ENCODE peak calls at places on chromosomes 13 and 19, in four cellular contexts. O is nephron progenitor cell; S is colonic mucosa; B is CD8-positive, alpha-beta T cell. Q is an unnamed sample.
A peak's percentile ranks its signal among the peaks of the same experiment; 100 is the strongest.

GRCh38 chr13:101512650-101513049 is 60.2 kb downstream of the ITGBL1 start:
- DNase-seq in O (no peak), S (no peak), B (no peak), Q (no peak)

GRCh38 chr13:73119612-73120011 is 60.8 kb downstream of the KLF5 start:
- DNase-seq in O (no peak), S (no peak), B (no peak), Q (no peak)

GRCh38 chr13:113926951-113927660 is 46.8 kb downstream of the C13orf46 start:
- DNase-seq in O (no peak), S (no peak), B (no peak), Q (no peak)

GRCh38 chr19:11205939-11206570 is 8.7 kb upstream of the KANK2 start:
- DNase-seq in O (no peak), S (no peak), B (no peak), Q (no peak)

GRCh38 chr19:48644839-48645651 is 942 bp downstream of the CA11 start:
- DNase-seq in O (peak; percentile 74), S (peak; percentile 75), B (peak; percentile 75), Q (peak; percentile 72)

GRCh38 chr13:33153421-33154381 is 131.9 kb downstream of the STARD13 start:
- DNase-seq in O (peak; percentile 38), S (no peak), B (no peak), Q (no peak)

GRCh38 chr19:55464669-55465068 is at the start of gene C19orf85:
- DNase-seq in O (no peak), S (no peak), B (no peak), Q (no peak)

GRCh38 chr13:48411281-48412099 is 1.4 kb downstream of the LPAR6 start:
- DNase-seq in O (no peak), S (peak; percentile 33), B (no peak), Q (no peak)

GRCh38 chr19:7215176-7215575 is 79.0 kb downstream of the INSR start:
- DNase-seq in O (no peak), S (no peak), B (no peak), Q (no peak)

GRCh38 chr13:43785681-43786471 is 896 bp downstream of the ENOX1 start:
- DNase-seq in O (peak; percentile 72), S (peak; percentile 71), B (no peak), Q (peak; percentile 76)

GRCh38 chr13:109182777-109183465 is 553.5 kb downstream of the MYO16 start:
- DNase-seq in O (no peak), S (no peak), B (no peak), Q (no peak)

GRCh38 chr13:45951724-45952123 is 100.2 kb upstream of the SIAH3 start:
- DNase-seq in O (no peak), S (no peak), B (no peak), Q (no peak)

GRCh38 chr13:26376430-26376829 is 122.5 kb downstream of the CDK8 start:
- DNase-seq in O (no peak), S (no peak), B (no peak), Q (no peak)

GRCh38 chr19:2731181-2732117 is 8.4 kb downstream of the SLC39A3 start:
- DNase-seq in O (no peak), S (no peak), B (no peak), Q (no peak)

GRCh38 chr13:113860579-113861432 is 3.1 kb downstream of the GAS6 start:
- DNase-seq in O (peak; percentile 51), S (peak; percentile 90), B (no peak), Q (no peak)

GRCh38 chr19:7112675-7113074 is 43.2 kb downstream of the ZNF557 start:
- DNase-seq in O (no peak), S (no peak), B (no peak), Q (no peak)

GRCh38 chr13:111267784-111268183 is 52.7 kb upstream of the TEX29 start:
- DNase-seq in O (no peak), S (no peak), B (no peak), Q (no peak)

DNA sequence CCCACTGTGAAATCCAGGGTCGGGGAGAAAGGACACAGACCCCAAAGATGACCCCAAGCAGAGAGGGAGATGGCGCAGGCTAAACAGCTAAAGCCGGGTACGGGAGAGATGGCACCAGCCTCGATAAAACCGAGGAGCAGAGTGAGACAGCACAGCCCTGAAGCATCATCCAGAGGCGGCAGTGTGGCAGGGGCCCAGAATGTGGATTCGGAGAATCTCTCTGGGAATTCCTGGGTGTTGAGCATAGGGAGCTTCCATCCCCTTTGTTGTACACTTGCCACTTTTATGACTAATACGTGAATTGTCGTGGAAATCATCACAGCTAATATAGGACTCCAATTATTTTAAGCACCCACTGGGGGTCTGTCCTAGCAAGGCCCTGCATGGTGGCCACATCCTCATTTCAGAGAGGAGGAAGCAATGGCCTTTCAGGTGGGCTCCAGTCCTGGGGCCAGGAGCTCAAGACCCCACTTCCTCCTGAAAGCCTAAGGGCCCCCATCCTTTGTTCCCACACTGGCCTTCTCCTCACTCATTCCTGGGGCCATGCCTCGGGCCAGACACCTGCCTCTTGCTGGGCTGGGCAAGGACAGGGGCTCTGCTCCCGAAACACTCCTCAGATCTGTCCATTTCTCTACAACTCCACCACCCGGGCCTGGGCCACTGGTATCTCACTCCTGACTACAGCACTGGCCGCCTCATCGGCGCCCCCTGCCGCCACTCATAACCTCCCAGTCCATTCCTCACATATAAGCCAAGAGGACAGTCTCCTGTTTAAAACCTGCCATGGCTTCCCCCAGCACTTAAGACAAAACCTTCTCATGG is 29.3 kb upstream of the ATP1A3 start:
- DNase-seq in O (peak; percentile 35), S (peak; percentile 23), B (no peak), Q (peak; percentile 54)
- TF ChIP-seq CTCF in O (peak; percentile 31), S (no peak), B (peak; percentile 15), Q (peak; percentile 47)

GRCh38 chr13:37473035-37473434 is 125.5 kb downstream of the POSTN start:
- DNase-seq in O (no peak), S (no peak), B (no peak), Q (no peak)
- TF ChIP-seq CTCF in O (no peak), S (no peak), B (no peak), Q (no peak)

DNA sequence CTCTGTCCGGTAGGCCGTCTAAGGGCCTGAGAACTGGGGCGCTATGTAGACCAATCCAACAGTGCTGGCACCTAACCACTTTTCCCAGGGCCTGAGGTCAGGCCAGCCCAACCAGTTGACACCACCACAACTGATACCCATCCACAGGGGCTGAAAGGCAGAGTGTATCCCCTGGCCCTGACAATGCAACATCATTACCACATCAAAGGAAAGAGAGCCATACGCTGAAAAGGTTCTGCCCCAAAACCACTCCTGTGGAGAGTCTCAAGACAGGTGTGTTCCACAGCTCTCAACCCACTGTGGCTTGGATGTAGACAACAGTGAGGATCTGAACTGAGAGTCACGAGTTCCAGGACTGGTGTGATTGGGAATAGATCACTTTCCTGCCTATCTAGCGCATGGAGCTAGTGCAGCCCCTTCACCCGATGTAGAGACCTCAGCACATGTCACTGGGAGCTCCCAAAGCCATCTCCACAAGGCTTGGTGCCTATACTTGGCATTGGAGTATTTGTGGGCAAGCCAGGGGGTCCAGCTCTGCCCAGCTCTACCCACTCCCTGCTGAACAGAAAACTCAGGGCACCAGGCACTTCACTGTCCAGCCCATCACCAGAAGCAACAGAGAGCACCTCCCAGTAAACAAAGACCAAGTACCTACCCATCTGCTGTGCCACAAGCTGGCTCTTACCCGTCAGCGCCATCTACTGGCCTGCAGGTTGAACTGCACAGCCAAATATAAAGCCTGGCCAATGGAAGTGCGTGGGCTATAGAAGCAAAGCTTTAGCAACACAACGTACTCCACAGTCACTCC is 579.5 kb downstream of the UQCRFS1 start:
- DNase-seq in O (peak; percentile 68), S (peak; percentile 57), B (peak; percentile 44), Q (peak; percentile 68)
- TF ChIP-seq CTCF in O (peak; percentile 90), S (peak; percentile 91), B (peak; percentile 73), Q (peak; percentile 94)

GRCh38 chr13:94196426-94196825 is 283.1 kb downstream of the DCT start:
- DNase-seq in O (no peak), S (no peak), B (no peak), Q (no peak)

GRCh38 chr13:94195715-94196114 is 283.8 kb downstream of the DCT start:
- DNase-seq in O (no peak), S (no peak), B (no peak), Q (no peak)

GRCh38 chr13:94188173-94188869 is 291.2 kb downstream of the DCT start:
- DNase-seq in O (no peak), S (no peak), B (no peak), Q (no peak)

DNA sequence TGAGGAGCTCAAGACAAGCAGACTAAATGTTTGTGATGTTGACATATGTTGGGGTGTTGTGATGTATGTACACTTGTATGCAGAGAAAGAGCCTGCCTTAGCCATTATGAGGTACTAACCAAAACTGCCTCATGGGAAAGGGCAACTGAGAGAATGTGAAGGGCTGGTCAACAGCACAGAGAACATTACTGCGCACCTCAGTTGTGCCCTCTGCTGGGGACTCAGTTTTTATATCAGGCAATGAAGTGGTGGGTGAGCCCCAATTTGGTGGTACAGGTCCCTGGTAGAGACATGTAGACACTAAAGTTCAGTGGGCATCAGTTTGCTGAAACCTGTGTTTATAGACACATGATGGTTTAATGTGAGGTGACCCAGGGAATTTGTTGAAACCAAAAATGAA is 286.9 kb downstream of the DCT start:
- DNase-seq in O (peak; percentile 34), S (no peak), B (no peak), Q (no peak)
- TF ChIP-seq CTCF in O (peak; percentile 34), S (peak; percentile 17), B (no peak), Q (no peak)

DNA sequence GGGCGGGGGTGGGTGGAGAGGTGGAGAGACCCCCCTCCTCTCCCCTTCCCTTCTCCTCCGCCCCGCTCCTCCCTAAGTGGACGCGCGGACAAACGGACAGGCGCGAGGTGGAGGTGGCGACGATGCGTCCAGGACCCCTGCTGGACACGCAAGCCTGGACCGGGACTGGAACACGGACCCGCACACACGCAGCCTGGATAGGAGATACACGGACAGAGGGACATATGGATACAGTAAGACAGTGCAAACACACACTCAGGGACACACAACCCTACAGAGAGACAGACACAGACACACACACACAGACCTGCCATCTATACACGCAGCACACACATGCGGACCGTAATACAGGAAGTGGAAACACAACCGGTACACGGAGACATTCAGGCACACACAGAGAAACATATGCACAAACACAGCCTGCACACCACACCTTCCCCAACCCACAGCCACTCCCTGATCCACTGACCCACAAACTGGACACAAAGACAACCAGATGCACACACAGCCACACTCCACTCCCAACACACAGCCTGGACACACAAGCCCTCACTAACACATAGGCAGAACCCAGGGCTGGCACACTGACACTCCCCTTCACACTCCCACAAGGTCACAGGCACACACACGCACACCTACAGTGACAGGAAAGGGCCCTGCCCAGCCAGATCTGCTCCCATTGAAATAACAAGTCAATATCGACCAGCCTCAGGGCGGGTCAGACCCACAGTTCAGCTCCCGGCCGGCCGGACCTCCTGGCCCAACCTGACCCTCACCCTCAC is 696 bp upstream of the ERFL start:
- DNase-seq in O (no peak), S (peak; percentile 47), B (peak; percentile 65), Q (no peak)
- TF ChIP-seq CTCF in O (no peak), S (no peak), B (no peak), Q (no peak)

DNA sequence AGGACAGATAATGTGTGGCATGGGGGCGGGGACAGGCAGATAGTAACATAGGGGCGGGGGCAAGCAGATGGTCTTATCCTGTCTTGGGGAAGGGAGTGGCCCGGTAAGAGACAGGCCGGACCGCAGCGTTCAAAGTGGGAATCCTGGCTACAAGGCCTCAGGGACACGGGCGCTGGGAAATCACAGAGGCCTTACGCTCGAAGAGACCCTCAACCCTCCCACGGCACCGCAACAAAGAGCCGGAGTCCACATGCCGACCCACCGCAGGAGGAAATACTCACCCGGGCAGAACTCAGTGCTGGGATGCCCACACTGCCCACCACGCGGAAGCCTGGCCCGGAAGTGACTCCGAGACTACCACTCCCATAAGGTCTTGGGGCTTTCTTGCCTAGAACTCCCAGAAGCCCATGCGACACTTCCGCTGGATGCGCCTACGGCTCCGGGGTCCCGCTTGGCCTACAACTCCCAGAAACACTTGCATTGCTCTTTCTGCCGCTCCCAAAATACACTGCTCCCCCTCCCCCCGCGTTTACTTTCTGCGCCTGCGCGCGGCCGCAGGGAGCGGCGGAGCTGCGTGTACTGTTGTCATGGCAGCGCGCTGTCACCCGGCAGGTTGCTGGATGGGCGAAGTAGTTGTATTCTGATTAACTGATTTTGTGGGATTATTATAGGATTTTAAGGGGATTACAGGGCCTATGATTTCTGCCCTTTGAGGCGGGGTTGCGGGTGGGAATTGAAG is at the start of gene CTU1:
- DNase-seq in O (peak; percentile 97), S (peak; percentile 99), B (peak; percentile 99), Q (peak; percentile 99)
- TF ChIP-seq CTCF in O (no peak), S (no peak), B (no peak), Q (no peak)

Q was measured in Calu3.